ENCODE peak calls at places on chromosomes 7 and 10, in six cellular contexts. G is bronchial epithelial cell, K is colonic mucosa, F is gastrocnemius medialis, H is NB4, V is foreskin fibroblast. S is an unnamed sample.

GRCh38 chr10:110387983-110388681 is 83.4 kb upstream of the SMNDC1 start:
- DNase-seq in K (no peak), H (no peak), G (no peak), F (no peak), V (peak; percentile 80), S (no peak)

GRCh38 chr7:152144557-152145245 is 119.2 kb downstream of the GALNT11 start:
- DNase-seq in V (no peak), K (no peak), H (no peak), F (no peak), G (no peak), S (no peak)

GRCh38 chr7:111517441-111518037 is 44.8 kb downstream of the IMMP2L start:
- DNase-seq in K (no peak), F (no peak), H (no peak), V (no peak), G (peak; percentile 69), S (no peak)

GRCh38 chr10:114271779-114272167 is 32.7 kb downstream of the VWA2 start:
- DNase-seq in G (peak; percentile 99), K (no peak), F (peak; percentile 66), V (peak; percentile 86), H (no peak), S (peak; percentile 95)

GRCh38 chr10:29482591-29483421 is 152.0 kb downstream of the SVIL start:
- DNase-seq in K (no peak), H (peak; percentile 68), F (no peak), G (no peak), V (peak; percentile 80), S (peak; percentile 60)

GRCh38 chr7:5237286-5237685 is 45.5 kb upstream of the SLC29A4 start:
- DNase-seq in K (peak; percentile 29), F (peak; percentile 44), H (peak; percentile 75), G (no peak), V (peak; percentile 77), S (peak; percentile 75)

GRCh38 chr7:25951414-25952276 is 200.4 kb upstream of the NFE2L3 start:
- DNase-seq in V (peak; percentile 27), H (peak; percentile 12), G (peak; percentile 20), K (peak; percentile 46), F (no peak), S (peak; percentile 7)

GRCh38 chr7:39950473-39951155 is 558 bp downstream of the CDK13 start:
- DNase-seq in G (peak; percentile 13), F (peak; percentile 16), V (peak; percentile 78), K (peak; percentile 32), H (peak; percentile 83), S (peak; percentile 49)

GRCh38 chr10:17235136-17235535 is 7.1 kb downstream of the VIM start:
- DNase-seq in G (no peak), K (no peak), H (peak; percentile 20), F (no peak), V (peak; percentile 52), S (peak; percentile 50)

GRCh38 chr10:12564173-12564572 is 214.8 kb downstream of the CAMK1D start:
- DNase-seq in V (peak; percentile 15), K (no peak), G (peak; percentile 85), H (no peak), F (no peak), S (peak; percentile 40)

GRCh38 chr7:78007231-78007630 is 208.7 kb downstream of the PHTF2 start:
- DNase-seq in H (no peak), K (no peak), F (no peak), G (no peak), V (no peak), S (no peak)

GRCh38 chr10:120415709-120416330 is 41.2 kb upstream of the PLPP4 start:
- DNase-seq in H (no peak), K (no peak), F (no peak), G (peak; percentile 71), V (peak; percentile 9), S (peak; percentile 43)

GRCh38 chr7:75642810-75643486 is 95.8 kb downstream of the HIP1 start:
- DNase-seq in H (peak; percentile 90), G (peak; percentile 68), K (peak; percentile 55), F (no peak), V (peak; percentile 76), S (peak; percentile 84)

GRCh38 chr7:53350241-53350640 is 314.8 kb downstream of the POM121L12 start:
- DNase-seq in F (no peak), V (no peak), H (peak; percentile 57), K (peak; percentile 19), G (peak; percentile 20), S (no peak)

GRCh38 chr10:124068929-124069328 is 24.5 kb downstream of the CHST15 start:
- DNase-seq in V (no peak), K (no peak), G (peak; percentile 80), F (no peak), H (no peak), S (no peak)

GRCh38 chr10:117226813-117227451 is 14.0 kb upstream of the SLC18A2 start:
- DNase-seq in G (peak; percentile 41), F (no peak), H (peak; percentile 55), V (peak; percentile 40), K (peak; percentile 43), S (peak; percentile 41)

GRCh38 chr10:131175891-131176290 is 135.6 kb downstream of the TCERG1L start:
- DNase-seq in F (no peak), V (no peak), H (no peak), G (no peak), K (no peak), S (no peak)

GRCh38 chr7:46932656-46933424 is 649.1 kb downstream of the TNS3 start:
- DNase-seq in H (peak; percentile 77), G (peak; percentile 95), V (peak; percentile 96), K (peak; percentile 28), F (peak; percentile 35), S (peak; percentile 96)

GRCh38 chr7:17646181-17646956 is 293.9 kb downstream of the SNX13 start:
- DNase-seq in F (no peak), V (peak; percentile 63), H (peak; percentile 21), G (peak; percentile 56), K (no peak), S (peak; percentile 79)

GRCh38 chr7:29292886-29293658 is 98.5 kb downstream of the CHN2 start:
- DNase-seq in K (no peak), V (no peak), H (no peak), F (no peak), G (no peak), S (no peak)

GRCh38 chr10:123677556-123677955 is 11.4 kb downstream of the GPR26 start:
- DNase-seq in F (no peak), V (no peak), H (no peak), G (no peak), K (no peak), S (no peak)

GRCh38 chr7:1496531-1497292 is 7.5 kb downstream of the INTS1 start:
- DNase-seq in K (no peak), H (no peak), G (no peak), V (no peak), F (no peak), S (no peak)

GRCh38 chr7:136086712-136087111 is 109.6 kb upstream of the MTPN start:
- DNase-seq in K (no peak), V (peak; percentile 4), H (peak; percentile 39), F (peak; percentile 35), G (peak; percentile 83), S (peak; percentile 93)

GRCh38 chr10:101227765-101228681 is 1.2 kb downstream of the LBX1 start:
- DNase-seq in H (no peak), G (no peak), F (no peak), K (no peak), V (no peak), S (no peak)

GRCh38 chr7:94355389-94355788 is 39.3 kb upstream of the COL1A2 start:
- DNase-seq in H (no peak), V (peak; percentile 73), G (no peak), K (no peak), F (no peak), S (peak; percentile 57)

DNA sequence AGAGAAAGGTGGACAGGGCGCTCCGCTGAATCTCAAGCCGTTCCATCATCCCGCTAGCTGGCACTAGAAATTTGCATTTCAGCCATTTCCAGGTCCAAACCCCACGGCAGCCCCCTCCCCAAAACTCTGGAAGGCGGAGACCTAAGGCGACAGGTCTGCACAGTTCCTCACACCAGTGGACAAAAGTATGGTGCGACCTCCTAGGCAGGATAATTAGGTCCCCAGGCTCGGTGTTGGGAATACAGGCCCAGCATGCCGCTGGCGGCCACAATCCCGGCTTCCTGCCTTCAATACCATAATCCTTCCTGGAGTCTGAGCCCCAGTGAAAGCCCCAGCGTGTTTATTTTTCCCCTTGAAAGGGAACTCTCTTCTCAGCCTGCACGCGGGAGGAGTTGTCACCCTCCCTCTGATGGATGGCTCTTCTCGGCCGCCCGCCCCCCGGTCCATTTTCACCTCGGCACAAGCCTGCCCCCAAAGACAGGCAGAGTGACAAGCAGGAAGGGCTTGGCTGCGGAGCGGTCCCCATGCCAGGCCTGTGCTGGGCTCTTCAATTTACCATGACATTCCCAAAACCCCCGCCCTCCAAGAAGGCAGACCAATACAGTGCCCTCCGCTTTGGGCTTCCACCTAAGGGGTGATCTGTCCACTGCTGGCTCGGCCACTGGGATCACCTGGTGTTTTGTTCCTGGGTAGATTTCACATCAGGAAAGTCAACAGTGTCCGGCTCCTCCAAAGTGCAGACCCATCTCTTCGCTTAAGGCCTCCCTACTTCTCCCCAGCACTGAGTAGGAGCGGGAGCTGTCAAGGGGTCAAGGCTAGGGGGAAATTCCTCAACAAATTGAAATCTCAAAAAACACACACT is 2.2 kb downstream of the FGFR2 start:
- DNase-seq in G (no peak), H (no peak), F (no peak), V (no peak), K (no peak), S (no peak)
- H3K4me3 ChIP-seq in G (peak overlapping the region; percentile 81), H (no peak overlapping the region), F (no peak overlapping the region), V (no peak overlapping the region), K (peak overlapping the region; percentile 65), S (no peak overlapping the region)

GRCh38 chr10:60594476-60595051 is 183.7 kb upstream of the CDK1 start:
- DNase-seq in V (peak; percentile 71), H (no peak), F (no peak), G (peak; percentile 57), K (no peak), S (no peak)
- TF ChIP-seq CTCF in V (no peak), H (no peak), F (no peak), G (no peak), K (no peak), S (peak; percentile 45)

GRCh38 chr7:156128496-156128895 is 316.2 kb upstream of the SHH start:
- DNase-seq in K (no peak), G (no peak), V (no peak), F (no peak), H (no peak), S (no peak)
- H3K4me3 ChIP-seq in K (no peak overlapping the region), G (no peak overlapping the region), V (no peak overlapping the region), F (no peak overlapping the region), H (no peak overlapping the region), S (no peak overlapping the region)

GRCh38 chr7:85014936-85015335 is 171.9 kb downstream of the SEMA3D start:
- DNase-seq in V (no peak), G (no peak), F (no peak), K (no peak), H (peak; percentile 29), S (no peak)

GRCh38 chr7:85019176-85019575 is 167.7 kb downstream of the SEMA3D start:
- DNase-seq in H (no peak), G (no peak), F (no peak), K (no peak), V (no peak), S (no peak)

GRCh38 chr7:85021090-85021704 is 165.7 kb downstream of the SEMA3D start:
- DNase-seq in G (peak; percentile 38), V (no peak), K (no peak), H (peak; percentile 14), F (no peak), S (peak; percentile 44)

GRCh38 chr7:85019778-85020177 is 167.1 kb downstream of the SEMA3D start:
- DNase-seq in H (no peak), F (no peak), V (no peak), G (no peak), K (no peak), S (no peak)

GRCh38 chr7:85018498-85018897 is 168.4 kb downstream of the SEMA3D start:
- DNase-seq in V (no peak), K (no peak), H (no peak), G (peak; percentile 11), F (no peak), S (peak; percentile 28)
- TF ChIP-seq CTCF in V (no peak), K (no peak), H (no peak), G (no peak), F (no peak), S (no peak)

GRCh38 chr10:19825690-19826089 is 9.5 kb downstream of the PLXDC2 start:
- DNase-seq in V (no peak), F (no peak), H (peak; percentile 8), G (no peak), K (no peak), S (no peak)
- H3K4me3 ChIP-seq in V (no peak overlapping the region), F (no peak overlapping the region), H (no peak overlapping the region), G (no peak overlapping the region), K (no peak overlapping the region), S (no peak overlapping the region)